ENCODE peak calls at places on chromosome 14, in ten cellular contexts. H is right lobe of liver; E is CD4-positive, CD25-positive, alpha-beta regulatory T cell; N is spleen; F is heart left ventricle; R is cardiac fibroblast; K is right atrium auricular region; G is mesenchymal stem cell; M is WERI-Rb-1; I is DND-41. B is an unnamed sample.

GRCh38 chr14:102654298-102654697 is 61.8 kb downstream of the RCOR1 start:
- DNase-seq in H (no peak), I (no peak), G (no peak), M (no peak), N (no peak), K (no peak), R (no peak), E (no peak), F (no peak), B (no peak)

GRCh38 chr14:29587761-29588160 is 339.9 kb downstream of the PRKD1 start:
- DNase-seq in K (no peak), I (no peak), R (no peak), M (no peak), N (no peak), G (no peak), H (no peak), F (no peak), E (no peak), B (no peak)

GRCh38 chr14:32400480-32400879 is 71.4 kb downstream of the AKAP6 start:
- DNase-seq in E (no peak), R (no peak), M (no peak), H (no peak), I (no peak), G (peak), N (no peak), K (no peak), F (no peak), B (no peak)

GRCh38 chr14:86543531-86543930 is 1013.6 kb downstream of the FLRT2 start:
- DNase-seq in E (no peak), M (no peak), G (peak), R (no peak), N (no peak), H (no peak), F (no peak), K (no peak), I (no peak), B (no peak)

GRCh38 chr14:75523771-75524171 is 1.5 kb downstream of the BATF start:
- DNase-seq in N (no peak), H (no peak), G (peak), R (peak), K (no peak), I (no peak), F (no peak), M (no peak), E (no peak), B (no peak)

GRCh38 chr14:99274346-99275221 is 2.6 kb upstream of the BCL11B start:
- DNase-seq in H (peak), R (peak), F (peak), K (no peak), M (peak), G (peak), E (peak), N (no peak), I (peak), B (peak)

GRCh38 chr14:57754558-57754957 is 111.3 kb downstream of the SLC35F4 start:
- DNase-seq in E (no peak), G (no peak), R (no peak), N (no peak), K (no peak), F (no peak), I (no peak), H (no peak), M (no peak), B (no peak)

GRCh38 chr14:90911121-90911520 is 94.9 kb upstream of the TTC7B start:
- DNase-seq in R (no peak), E (no peak), G (peak), N (no peak), K (no peak), I (no peak), F (no peak), M (no peak), H (no peak), B (no peak)

GRCh38 chr14:95507174-95507573 is 9.3 kb downstream of the SYNE3 start:
- DNase-seq in I (no peak), E (no peak), M (no peak), N (peak), K (peak), G (peak), R (peak), F (peak), H (no peak), B (no peak)

GRCh38 chr14:73008501-73008900 is 18.4 kb downstream of the ZFYVE1 start:
- DNase-seq in H (no peak), I (no peak), F (no peak), M (no peak), G (peak), R (peak), K (no peak), N (no peak), E (no peak), B (no peak)

GRCh38 chr14:73462815-73463214 is 4.5 kb upstream of the NUMB start:
- DNase-seq in R (peak), H (no peak), I (no peak), F (no peak), M (no peak), N (no peak), K (peak), G (peak), E (no peak), B (no peak)

GRCh38 chr14:55125403-55125802 is 3.6 kb upstream of the LGALS3 start:
- DNase-seq in G (no peak), N (no peak), H (no peak), M (no peak), F (no peak), R (no peak), I (no peak), E (no peak), K (peak), B (no peak)

GRCh38 chr14:22232486-22232885 is 356.5 kb downstream of the DAD1 start:
- DNase-seq in E (no peak), F (no peak), H (no peak), R (no peak), M (no peak), N (no peak), K (no peak), G (no peak), I (no peak), B (no peak)

GRCh38 chr14:26531894-26532293 is 65.9 kb downstream of the NOVA1 start:
- DNase-seq in I (no peak), K (no peak), N (no peak), R (peak), E (no peak), M (no peak), H (no peak), F (no peak), G (peak), B (no peak)

GRCh38 chr14:89205137-89205740 is 211.8 kb downstream of the FOXN3 start:
- DNase-seq in N (no peak), E (no peak), G (no peak), H (no peak), F (no peak), M (no peak), K (no peak), I (no peak), R (no peak), B (no peak)

GRCh38 chr14:86596024-86596423 is 1066.1 kb downstream of the FLRT2 start:
- DNase-seq in R (no peak), F (no peak), N (no peak), H (no peak), I (no peak), E (no peak), M (no peak), G (no peak), K (no peak), B (no peak)

GRCh38 chr14:54669759-54670630 is 103.1 kb downstream of the SAMD4A start:
- DNase-seq in F (no peak), G (peak), E (no peak), M (peak), K (peak), R (peak), N (no peak), H (no peak), I (no peak), B (no peak)

GRCh38 chr14:105151838-105152793 is 16.5 kb downstream of the JAG2 start:
- DNase-seq in K (no peak), I (no peak), M (no peak), G (no peak), E (no peak), F (peak), N (peak), H (peak), R (no peak), B (no peak)

GRCh38 chr14:36657409-36658090 is 4.1 kb upstream of the PAX9 start:
- DNase-seq in F (no peak), G (peak), R (no peak), M (no peak), I (no peak), N (no peak), H (no peak), K (no peak), E (no peak), B (no peak)

GRCh38 chr14:69105326-69105725 is 47.6 kb downstream of the DCAF5 start:
- DNase-seq in G (peak), R (peak), K (no peak), E (no peak), F (no peak), I (no peak), N (no peak), H (no peak), M (no peak), B (no peak)

DNA sequence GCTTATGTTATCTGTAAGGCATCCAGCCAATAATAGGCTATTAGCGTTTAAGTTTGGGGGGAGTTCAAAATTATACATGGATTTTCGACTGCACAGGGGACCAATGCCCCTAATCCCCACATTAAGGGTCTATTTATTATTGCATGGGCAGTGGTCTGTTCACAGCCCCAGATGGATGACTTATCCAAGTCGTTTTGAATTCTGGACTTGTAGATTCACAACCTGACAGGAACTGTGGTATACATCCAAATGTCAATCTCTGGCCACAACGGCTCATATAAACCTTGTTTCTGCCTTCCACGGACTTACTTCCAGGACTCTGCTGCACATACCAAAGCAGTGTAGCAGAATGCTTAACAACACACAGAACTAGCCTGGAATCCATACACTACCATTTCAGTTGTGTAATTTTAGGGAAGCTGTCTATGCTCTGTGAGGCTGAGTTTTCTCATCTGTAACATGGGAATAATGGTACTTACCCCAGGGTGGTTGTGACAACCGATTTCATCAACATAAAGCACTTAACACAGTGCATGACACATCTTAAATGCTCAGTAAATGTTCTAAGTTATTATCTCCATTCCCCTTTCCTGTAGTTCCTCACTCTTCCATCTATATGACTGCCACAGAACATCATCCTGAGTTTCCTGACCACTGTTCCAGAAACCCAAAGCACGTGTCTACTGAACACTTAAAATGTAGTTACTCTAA is 3.7 kb downstream of the DDX24 start:
- DNase-seq in F (no peak), R (no peak), G (no peak), N (no peak), E (no peak), K (no peak), M (no peak), I (no peak), H (no peak), B (no peak)
- H3K4me3 ChIP-seq in F (no peak), R (no peak), G (peak), N (peak), E (peak), K (peak), M (no peak), I (peak), H (no peak), B (no peak)

GRCh38 chr14:30706704-30707103 is 84.6 kb downstream of the SCFD1 start:
- DNase-seq in R (no peak), E (no peak), N (no peak), I (no peak), M (peak), K (no peak), G (no peak), H (no peak), F (no peak), B (no peak)

GRCh38 chr14:30708157-30708556 is 86.0 kb downstream of the SCFD1 start:
- DNase-seq in N (no peak), F (no peak), K (no peak), E (no peak), R (no peak), H (no peak), I (no peak), G (no peak), M (no peak), B (no peak)

GRCh38 chr14:30709201-30709600 is 87.1 kb downstream of the SCFD1 start:
- DNase-seq in I (no peak), G (no peak), N (no peak), E (no peak), M (no peak), R (no peak), K (no peak), F (no peak), H (no peak), B (no peak)

GRCh38 chr14:30710870-30711269 is 88.8 kb downstream of the SCFD1 start:
- DNase-seq in I (no peak), R (peak), E (no peak), K (no peak), F (no peak), G (no peak), H (no peak), N (no peak), M (no peak), B (no peak)
- H3K4me3 ChIP-seq in I (no peak), R (no peak), E (no peak), K (no peak), F (no peak), G (no peak), H (no peak), N (no peak), M (no peak), B (no peak)

GRCh38 chr14:67487937-67488893 is at the start of gene TMEM229B:
- DNase-seq in H (peak), G (peak), E (peak), R (no peak), I (peak), N (peak), F (peak), M (no peak), K (no peak), B (peak)
- H3K4me3 ChIP-seq in H (peak), G (peak), E (peak), R (no peak), I (peak), N (peak), F (peak), M (no peak), K (peak), B (peak)

DNA sequence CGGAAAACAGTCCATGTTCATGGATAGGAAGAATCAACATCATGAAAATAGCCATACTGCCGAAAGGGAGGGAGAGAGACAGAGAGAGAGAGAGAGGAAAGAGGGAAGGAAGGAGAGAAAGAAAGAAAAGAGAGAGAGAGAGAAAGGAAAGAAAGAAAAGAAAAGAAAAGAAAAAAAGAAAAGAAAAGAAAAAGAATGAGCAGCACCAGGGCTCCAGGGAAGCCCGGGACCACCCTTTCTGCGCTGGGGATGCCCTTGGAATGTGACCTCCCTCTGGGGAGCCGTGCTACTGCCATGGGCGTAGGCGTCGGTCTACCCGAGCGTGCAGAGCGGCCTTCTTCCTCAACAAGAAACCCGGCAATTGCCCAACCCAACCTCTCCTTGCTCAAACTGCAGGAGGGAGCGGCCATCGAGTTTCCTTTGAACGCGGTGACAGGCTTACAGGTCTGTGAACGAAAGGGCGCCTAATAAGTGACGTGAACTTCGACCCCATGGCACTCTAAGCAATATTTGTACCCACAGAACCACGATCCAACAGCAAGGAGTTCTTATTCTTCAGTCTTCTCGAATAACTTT is 16.9 kb downstream of the OR6S1 start:
- DNase-seq in N (peak), K (peak), E (no peak), I (no peak), F (peak), H (peak), M (no peak), R (peak), G (peak), B (no peak)
- H3K4me3 ChIP-seq in N (peak), K (no peak), E (peak), I (no peak), F (no peak), H (no peak), M (no peak), R (peak), G (peak), B (peak)

DNA sequence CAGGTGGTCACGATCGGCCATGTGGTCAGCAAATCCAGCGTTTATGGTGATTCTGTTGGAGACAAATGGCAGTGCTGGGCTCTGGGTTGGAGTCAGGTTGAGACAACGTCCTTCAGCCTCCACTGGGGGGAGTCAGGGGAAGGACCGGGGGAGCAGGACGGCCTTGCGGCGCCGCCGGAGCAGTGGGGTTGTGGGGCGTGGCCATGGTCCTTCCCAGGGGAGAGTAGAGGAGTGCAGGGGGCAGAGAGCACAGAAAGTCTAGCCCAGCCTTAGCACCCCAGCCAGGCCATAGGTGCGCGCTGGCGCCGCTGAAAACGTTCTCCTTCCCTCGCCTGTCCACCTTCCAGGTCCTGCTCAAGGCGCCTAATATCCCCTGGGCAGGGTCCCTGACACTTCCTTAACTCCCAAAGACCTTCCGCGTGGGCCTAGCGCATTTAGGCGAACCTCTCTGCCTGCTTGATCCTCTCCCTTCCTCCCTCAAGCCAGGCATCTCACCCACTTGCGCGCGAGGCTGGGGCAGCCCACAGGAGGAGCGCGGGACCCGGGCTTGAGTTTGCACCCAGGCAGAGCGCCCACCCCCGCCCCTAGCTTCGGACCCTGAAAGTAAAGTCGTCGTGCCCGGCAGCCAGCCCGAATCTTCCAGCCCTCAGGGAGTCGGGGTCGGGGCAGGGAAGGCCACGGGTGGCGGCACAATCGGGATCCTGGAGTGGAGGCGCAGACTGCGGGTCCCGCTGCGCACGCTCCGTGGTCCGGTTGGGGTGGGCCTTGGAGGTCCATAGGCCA is 3.1 kb upstream of the KIF26A start:
- DNase-seq in M (peak), I (no peak), R (peak), F (peak), G (peak), H (peak), E (no peak), N (peak), K (no peak), B (peak)
- H3K4me3 ChIP-seq in M (peak), I (no peak), R (no peak), F (no peak), G (no peak), H (no peak), E (no peak), N (no peak), K (no peak), B (no peak)

B was measured in Jurkat, Clone E6-1.